ENCODE peak calls at places on chromosome 12, in six cellular contexts. R is GM12878, U is endothelial cell of umbilical vein, L is K562, B is HepG2, V is NB4. S is an unnamed sample.

GRCh38 chr12:28611501-28611900 is 421.2 kb downstream of the CCDC91 start:
- DNase-seq in R (no peak), U (no peak), L (no peak), B (no peak), V (no peak), S (no peak)

GRCh38 chr12:14931791-14932560 is 6.4 kb downstream of the ERP27 start:
- DNase-seq in R (no peak), U (no peak), L (no peak), B (no peak), V (no peak), S (no peak)

GRCh38 chr12:9957834-9958233 is 13.4 kb upstream of the CLEC12A start:
- DNase-seq in R (no peak), U (no peak), L (no peak), B (no peak), V (no peak), S (no peak)

GRCh38 chr12:119700078-119700477 is 32.1 kb downstream of the PRKAB1 start:
- DNase-seq in R (no peak), U (no peak), L (no peak), B (no peak), V (no peak), S (no peak)

GRCh38 chr12:57850924-57851323 is 4.4 kb upstream of the CTDSP2 start:
- DNase-seq in R (no peak), U (no peak), L (peak; percentile 36), B (no peak), V (no peak), S (no peak)

GRCh38 chr12:27285395-27285794 is 41.3 kb downstream of the STK38L start:
- DNase-seq in R (no peak), U (peak; percentile 57), L (no peak), B (no peak), V (peak; percentile 27), S (no peak)

GRCh38 chr12:69272511-69272910 is 33.1 kb downstream of the CPSF6 start:
- DNase-seq in R (no peak), U (no peak), L (no peak), B (no peak), V (no peak), S (no peak)

GRCh38 chr12:85874064-85874463 is at the start of gene NTS:
- DNase-seq in R (no peak), U (no peak), L (no peak), B (no peak), V (peak; percentile 60), S (no peak)

GRCh38 chr12:124744659-124745467 is 118.8 kb downstream of the SCARB1 start:
- DNase-seq in R (peak; percentile 48), U (no peak), L (peak; percentile 96), B (peak; percentile 78), V (no peak), S (peak; percentile 85)

GRCh38 chr12:131380961-131381705 is 329.8 kb upstream of the SFSWAP start:
- DNase-seq in R (no peak), U (no peak), L (no peak), B (no peak), V (no peak), S (no peak)

GRCh38 chr12:56110571-56110970 is 5.9 kb upstream of the RPL41 start:
- DNase-seq in R (no peak), U (no peak), L (no peak), B (no peak), V (no peak), S (no peak)

GRCh38 chr12:109910969-109911348 is 10.9 kb downstream of the TCHP start:
- DNase-seq in R (no peak), U (no peak), L (peak; percentile 81), B (peak; percentile 55), V (peak; percentile 71), S (peak; percentile 81)

GRCh38 chr12:96861656-96862055 is 45.4 kb upstream of the NEDD1 start:
- DNase-seq in R (no peak), U (no peak), L (no peak), B (no peak), V (no peak), S (no peak)

GRCh38 chr12:115423546-115423987 is 739.6 kb upstream of the TBX3 start:
- DNase-seq in R (no peak), U (no peak), L (no peak), B (peak; percentile 98), V (no peak), S (peak; percentile 12)

GRCh38 chr12:21353948-21354347 is 18.8 kb upstream of the IAPP start:
- DNase-seq in R (no peak), U (no peak), L (no peak), B (no peak), V (no peak), S (no peak)

GRCh38 chr12:51970904-51971646 is 19.6 kb downstream of the ACVR1B start:
- DNase-seq in R (peak; percentile 93), U (peak; percentile 89), L (peak; percentile 62), B (peak; percentile 45), V (peak; percentile 61), S (peak; percentile 66)

GRCh38 chr12:125124320-125124966 is 59.2 kb downstream of the AACS start:
- DNase-seq in R (no peak), U (no peak), L (no peak), B (no peak), V (no peak), S (no peak)

GRCh38 chr12:105775351-105775750 is 363.4 kb downstream of the NUAK1 start:
- DNase-seq in R (no peak), U (peak; percentile 19), L (no peak), B (no peak), V (no peak), S (no peak)

GRCh38 chr12:31003861-31004640 is 69.6 kb upstream of the DDX11 start:
- DNase-seq in R (no peak), U (no peak), L (no peak), B (no peak), V (no peak), S (no peak)

GRCh38 chr12:6696690-6697583 is 3.7 kb downstream of the PIANP start:
- DNase-seq in R (peak; percentile 42), U (no peak), L (no peak), B (no peak), V (peak; percentile 59), S (no peak)

GRCh38 chr12:6695313-6696045 is 5.1 kb downstream of the PIANP start:
- DNase-seq in R (no peak), U (no peak), L (no peak), B (no peak), V (peak; percentile 83), S (no peak)

GRCh38 chr12:6699259-6699988 is 1.2 kb downstream of the PIANP start:
- DNase-seq in R (no peak), U (no peak), L (no peak), B (no peak), V (no peak), S (no peak)

GRCh38 chr12:6698352-6699046 is 2.1 kb downstream of the PIANP start:
- DNase-seq in R (no peak), U (no peak), L (no peak), B (no peak), V (no peak), S (no peak)

DNA sequence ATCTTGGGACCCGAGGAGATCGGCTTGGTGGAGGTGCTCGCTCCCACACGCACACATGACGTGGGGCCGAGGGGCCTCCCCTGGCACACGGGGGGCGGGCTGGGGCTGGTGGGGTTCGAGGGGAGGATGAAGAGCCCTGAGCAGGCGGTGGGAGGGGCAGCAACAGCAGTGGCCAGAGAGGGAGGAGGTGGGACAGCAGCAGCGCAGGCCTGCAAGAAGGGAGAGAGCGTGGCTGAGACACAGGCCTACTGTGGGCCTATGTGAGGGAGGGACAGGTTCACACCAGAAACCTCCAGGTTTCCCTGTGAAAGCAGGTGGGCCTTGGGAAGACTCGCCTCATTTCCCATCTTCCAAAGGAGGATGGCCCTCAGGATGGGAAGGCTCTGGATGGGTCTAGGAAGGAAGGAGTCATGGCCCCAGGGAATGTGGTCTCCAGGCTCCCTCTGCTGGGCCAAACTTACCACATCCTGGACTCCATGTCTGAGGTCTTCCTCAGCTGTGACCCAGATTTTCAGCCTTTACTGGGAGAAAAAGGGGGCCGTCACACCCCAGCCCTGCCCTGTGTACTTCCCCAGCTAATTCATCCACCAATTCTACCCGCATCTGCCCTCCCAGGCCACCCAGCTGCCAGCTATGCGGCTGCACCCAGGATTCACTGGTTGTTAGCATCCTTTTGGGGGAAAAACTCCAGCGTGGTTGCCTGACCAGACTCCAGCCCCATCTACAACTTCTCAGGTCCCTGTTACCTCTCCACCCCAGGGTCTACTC is 2.8 kb downstream of the PIANP start:
- DNase-seq in R (no peak), U (peak; percentile 58), L (peak; percentile 56), B (peak; percentile 45), V (peak; percentile 52), S (peak; percentile 76)
- TF ChIP-seq MYC in R (no peak), U (no peak), L (no peak), B (no peak), V (no peak), S (no peak)

GRCh38 chr12:94107910-94108309 is 40.5 kb upstream of the PLXNC1 start:
- DNase-seq in R (no peak), U (no peak), L (no peak), B (no peak), V (no peak), S (no peak)

GRCh38 chr12:94109154-94109553 is 39.2 kb upstream of the PLXNC1 start:
- DNase-seq in R (no peak), U (no peak), L (peak; percentile 38), B (no peak), V (peak; percentile 51), S (no peak)

GRCh38 chr12:94112116-94112515 is 36.3 kb upstream of the PLXNC1 start:
- DNase-seq in R (no peak), U (no peak), L (no peak), B (no peak), V (peak; percentile 37), S (no peak)

GRCh38 chr12:94111290-94111689 is 37.1 kb upstream of the PLXNC1 start:
- DNase-seq in R (no peak), U (no peak), L (no peak), B (no peak), V (no peak), S (no peak)

GRCh38 chr12:94110258-94110657 is 38.1 kb upstream of the PLXNC1 start:
- DNase-seq in R (no peak), U (no peak), L (no peak), B (no peak), V (no peak), S (no peak)
- TF ChIP-seq MYC in R (no peak), U (no peak), L (no peak), B (no peak), V (no peak), S (no peak)

GRCh38 chr12:6267007-6267721 is 43.3 kb upstream of the PLEKHG6 start:
- DNase-seq in R (no peak), U (no peak), L (no peak), B (no peak), V (no peak), S (no peak)
- TF ChIP-seq MYC in R (no peak), U (no peak), L (no peak), B (no peak), V (no peak), S (no peak)

DNA sequence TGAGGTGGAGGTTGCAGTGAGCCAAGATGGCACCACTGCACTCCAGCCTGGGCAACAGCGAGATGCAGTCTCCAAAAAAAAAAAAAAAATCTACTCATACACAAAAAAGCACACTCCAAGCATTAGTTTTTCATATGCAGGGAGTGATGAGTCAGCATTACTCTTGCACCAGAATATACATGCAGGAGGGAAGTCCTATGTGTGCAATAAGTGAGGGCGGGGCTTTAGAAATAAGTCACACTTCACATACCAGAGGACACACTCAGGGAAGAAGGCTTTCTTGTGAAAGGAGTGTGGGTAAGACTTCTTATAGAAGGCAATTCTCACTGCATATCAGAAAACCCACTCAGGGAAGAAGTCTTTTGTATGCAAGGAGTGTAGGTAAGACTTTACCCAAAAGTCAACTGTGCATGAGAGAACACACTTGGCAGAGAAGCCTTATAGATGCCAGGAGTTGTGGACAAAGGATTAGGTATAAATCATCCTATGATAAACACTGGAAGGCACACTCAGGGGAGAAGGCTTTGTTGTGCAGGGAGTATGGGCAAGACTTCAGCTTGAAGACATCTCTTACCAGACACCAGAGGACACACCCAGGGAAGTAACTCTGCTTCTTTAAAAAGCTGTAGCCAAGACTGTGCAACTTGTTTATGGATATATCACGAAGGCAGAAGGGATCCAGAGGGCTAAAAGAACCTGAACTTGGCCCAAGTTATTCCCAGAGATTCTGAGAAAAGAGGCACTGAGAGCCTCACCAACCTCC is 50.5 kb downstream of the ATF7 start:
- DNase-seq in R (no peak), U (no peak), L (peak; percentile 31), B (no peak), V (peak; percentile 90), S (peak; percentile 42)
- TF ChIP-seq MYC in R (no peak), U (no peak), L (no peak), B (no peak), V (no peak), S (no peak)

S was measured in A549.